ENCODE peak calls at places on chromosomes 11 and 22, in five cellular contexts. K, N, C, O and G are unnamed samples.
A peak's percentile ranks its signal among the peaks of the same experiment; 100 is the strongest.

GRCh38 chr22:20013382-20013871 is 3.2 kb downstream of the ARVCF start:
- DNase-seq in K (no peak), N (peak; percentile 37), C (peak; percentile 77), O (no peak), G (no peak)

GRCh38 chr11:65593518-65594414 is 1.8 kb downstream of the KCNK7 start:
- DNase-seq in K (no peak), N (no peak), C (peak; percentile 70), O (no peak), G (no peak)

GRCh38 chr11:61611309-61611708 is 30.4 kb upstream of the SYT7 start:
- DNase-seq in K (no peak), N (no peak), C (no peak), O (no peak), G (no peak)

GRCh38 chr11:94650756-94651155 is 83.6 kb downstream of the PIWIL4 start:
- DNase-seq in K (no peak), N (peak; percentile 48), C (peak; percentile 91), O (no peak), G (peak; percentile 46)

GRCh38 chr22:46652930-46653331 is 32.7 kb downstream of the GRAMD4 start:
- DNase-seq in K (no peak), N (no peak), C (no peak), O (no peak), G (no peak)

GRCh38 chr22:32281092-32281491 is 25.9 kb upstream of the SLC5A4 start:
- DNase-seq in K (peak; percentile 53), N (no peak), C (no peak), O (no peak), G (no peak)

GRCh38 chr22:44085743-44086741 is 61.9 kb downstream of the PARVB start:
- DNase-seq in K (peak; percentile 58), N (peak; percentile 45), C (peak; percentile 73), O (peak; percentile 21), G (peak; percentile 63)

GRCh38 chr11:83241291-83241946 is 44.7 kb downstream of the CCDC90B start:
- DNase-seq in K (peak; percentile 72), N (peak; percentile 80), C (peak; percentile 55), O (peak; percentile 3), G (no peak)

GRCh38 chr11:72780291-72781062 is 13.4 kb downstream of the STARD10 start:
- DNase-seq in K (no peak), N (no peak), C (no peak), O (no peak), G (peak; percentile 52)

GRCh38 chr22:38924197-38924952 is 33.0 kb upstream of the APOBEC3A start:
- DNase-seq in K (peak; percentile 86), N (peak; percentile 92), C (peak; percentile 72), O (peak; percentile 84), G (peak; percentile 69)

GRCh38 chr11:75051043-75051442 is 45.6 kb downstream of the OR2AT4 start:
- DNase-seq in K (no peak), N (no peak), C (no peak), O (no peak), G (no peak)

GRCh38 chr11:60944504-60945294 is 7.3 kb downstream of the SLC15A3 start:
- DNase-seq in K (no peak), N (no peak), C (no peak), O (no peak), G (no peak)

GRCh38 chr11:74255741-74256369 is 55.6 kb downstream of the P4HA3 start:
- DNase-seq in K (peak; percentile 51), N (peak; percentile 56), C (peak; percentile 82), O (peak; percentile 59), G (peak; percentile 53)

GRCh38 chr22:46030241-46030880 is 53.4 kb upstream of the WNT7B start:
- DNase-seq in K (no peak), N (no peak), C (no peak), O (no peak), G (peak; percentile 42)

GRCh38 chr11:116851631-116852030 is 14.2 kb upstream of the APOA1 start:
- DNase-seq in K (no peak), N (no peak), C (no peak), O (no peak), G (no peak)

GRCh38 chr22:34845391-34845790 is 220.6 kb upstream of the ISX start:
- DNase-seq in K (no peak), N (no peak), C (no peak), O (no peak), G (no peak)

GRCh38 chr11:95886462-95886861 is 37.4 kb downstream of the MTMR2 start:
- DNase-seq in K (no peak), N (no peak), C (no peak), O (no peak), G (no peak)

GRCh38 chr11:36394056-36394455 is 98.0 kb downstream of the PRR5L start:
- DNase-seq in K (no peak), N (no peak), C (no peak), O (no peak), G (no peak)

GRCh38 chr11:134261626-134262488 is 8.5 kb downstream of the ACAD8 start:
- DNase-seq in K (peak; percentile 27), N (no peak), C (peak; percentile 52), O (peak; percentile 54), G (no peak)

GRCh38 chr11:108606070-108606469 is 12.5 kb upstream of the EXPH5 start:
- DNase-seq in K (no peak), N (no peak), C (no peak), O (no peak), G (no peak)